ENCODE peak calls at places on chromosomes 1 and 21, in six cellular contexts. W is GM12892, P is HepG2, F is H1, Y is K562, G is GM12878. C is an unnamed sample.

GRCh38 chr1:247576514-247576913 is 11.6 kb upstream of the OR2G2 start:
- DNase-seq in Y (no peak), F (no peak), W (no peak), P (peak; percentile 12), G (no peak), C (no peak)

GRCh38 chr1:41933106-41933505 is 14.4 kb upstream of the HIVEP3 start:
- DNase-seq in W (no peak), Y (no peak), P (no peak), F (no peak), G (no peak), C (no peak)

GRCh38 chr21:34974162-34974981 is 74.7 kb downstream of the RUNX1 start:
- DNase-seq in W (peak; percentile 41), P (peak; percentile 46), G (peak; percentile 73), F (no peak), Y (no peak), C (peak; percentile 32)

GRCh38 chr1:200877839-200878551 is 5.2 kb downstream of the GPR25 start:
- DNase-seq in P (no peak), G (peak; percentile 89), F (no peak), Y (no peak), W (no peak), C (no peak)

GRCh38 chr1:160630523-160631087 is 16.2 kb downstream of the SLAMF1 start:
- DNase-seq in G (no peak), F (no peak), P (no peak), W (no peak), Y (no peak), C (no peak)

GRCh38 chr1:227803933-227804332 is 11.5 kb upstream of the PRSS38 start:
- DNase-seq in W (no peak), P (no peak), Y (no peak), F (no peak), G (no peak), C (no peak)

GRCh38 chr1:84298688-84299535 is 2.6 kb upstream of the SAMD13 start:
- DNase-seq in P (no peak), W (peak; percentile 39), G (no peak), Y (peak; percentile 36), F (no peak), C (peak; percentile 45)

GRCh38 chr1:188665477-188665876 is 1812.2 kb downstream of the BRINP3 start:
- DNase-seq in F (no peak), P (no peak), Y (no peak), G (no peak), W (no peak), C (no peak)

GRCh38 chr1:37238376-37239224 is 204.3 kb upstream of the GRIK3 start:
- DNase-seq in W (no peak), P (no peak), F (no peak), Y (no peak), G (no peak), C (no peak)

GRCh38 chr1:160251687-160252526 is 10.4 kb downstream of the DCAF8 start:
- DNase-seq in F (no peak), G (peak; percentile 31), Y (peak; percentile 68), W (peak; percentile 23), P (peak; percentile 81), C (peak; percentile 33)

GRCh38 chr1:217528271-217528670 is 102.6 kb downstream of the GPATCH2 start:
- DNase-seq in G (no peak), F (no peak), Y (no peak), W (no peak), P (no peak), C (no peak)

GRCh38 chr1:43962324-43962723 is 7.5 kb upstream of the DPH2 start:
- DNase-seq in W (no peak), Y (no peak), G (no peak), F (no peak), P (no peak), C (no peak)

GRCh38 chr1:183243190-183244065 is 57.4 kb downstream of the LAMC2 start:
- DNase-seq in G (no peak), Y (no peak), W (no peak), P (no peak), F (no peak), C (no peak)

GRCh38 chr1:178337091-178337726 is 159.6 kb downstream of the CLEC20A start:
- DNase-seq in G (no peak), P (no peak), W (no peak), F (no peak), Y (no peak), C (no peak)

GRCh38 chr1:178345238-178345637 is 151.5 kb downstream of the CLEC20A start:
- DNase-seq in P (peak; percentile 9), G (no peak), W (no peak), Y (no peak), F (no peak), C (no peak)

GRCh38 chr1:178344513-178345077 is 152.2 kb downstream of the CLEC20A start:
- DNase-seq in W (no peak), P (peak; percentile 36), F (no peak), Y (no peak), G (peak; percentile 1), C (no peak)

GRCh38 chr1:178339834-178340233 is 156.9 kb downstream of the CLEC20A start:
- DNase-seq in W (no peak), F (no peak), G (no peak), Y (no peak), P (no peak), C (no peak)

DNA sequence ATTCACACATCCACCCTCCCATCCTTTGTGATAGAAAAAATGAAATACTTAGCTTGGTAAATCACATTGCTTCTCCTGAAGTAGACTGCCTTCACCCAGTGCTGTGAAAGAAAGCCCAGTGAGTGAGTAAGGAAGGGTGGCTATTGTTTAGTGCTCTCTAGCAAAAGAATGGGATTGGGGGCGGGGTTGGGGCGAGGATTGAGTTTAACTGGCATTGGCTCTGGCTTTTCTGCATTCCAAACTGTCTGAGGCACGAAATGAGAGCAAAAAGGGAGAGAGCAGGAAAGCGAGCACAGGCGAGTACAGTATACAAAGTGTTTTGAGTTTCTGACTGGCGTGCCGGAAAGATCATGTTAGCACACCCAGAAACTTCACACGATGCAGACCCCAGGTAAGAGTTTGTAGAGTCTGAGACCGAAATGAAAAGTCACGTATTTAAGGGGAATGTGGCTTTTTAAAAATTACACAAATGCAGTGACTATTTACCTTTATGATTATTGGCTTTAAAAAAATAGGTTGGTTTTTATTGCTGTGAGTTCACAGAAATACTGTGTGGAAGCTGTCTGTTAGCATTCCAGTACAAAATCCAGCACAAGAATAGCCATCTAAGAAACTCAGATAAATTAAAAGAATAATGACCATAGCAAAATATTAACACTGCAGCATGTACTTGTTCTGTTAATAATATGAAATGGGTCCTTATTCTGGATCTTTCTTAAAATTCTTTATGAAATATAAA is 155.4 kb downstream of the CLEC20A start:
- DNase-seq in F (peak; percentile 82), Y (no peak), W (no peak), P (no peak), G (no peak), C (no peak)
- TF ChIP-seq TAF1 in F (peak; percentile 82), Y (no peak), W (no peak), P (no peak), G (no peak), C (no peak)

GRCh38 chr1:154969741-154970452 is 650 bp downstream of the SHC1 start:
- DNase-seq in W (no peak), F (no peak), P (no peak), G (no peak), Y (no peak), C (no peak)
- TF ChIP-seq POLR2A in W (no peak), F (no peak), P (no peak), G (no peak), Y (no peak), C (no peak)

GRCh38 chr1:8754993-8755392 is 62.4 kb downstream of the RERE start:
- DNase-seq in F (no peak), W (no peak), P (peak; percentile 82), G (no peak), Y (no peak), C (no peak)
- TF ChIP-seq POLR2AphosphoS5 in F (no peak), W (no peak), P (no peak), G (no peak), Y (no peak), C (no peak)

DNA sequence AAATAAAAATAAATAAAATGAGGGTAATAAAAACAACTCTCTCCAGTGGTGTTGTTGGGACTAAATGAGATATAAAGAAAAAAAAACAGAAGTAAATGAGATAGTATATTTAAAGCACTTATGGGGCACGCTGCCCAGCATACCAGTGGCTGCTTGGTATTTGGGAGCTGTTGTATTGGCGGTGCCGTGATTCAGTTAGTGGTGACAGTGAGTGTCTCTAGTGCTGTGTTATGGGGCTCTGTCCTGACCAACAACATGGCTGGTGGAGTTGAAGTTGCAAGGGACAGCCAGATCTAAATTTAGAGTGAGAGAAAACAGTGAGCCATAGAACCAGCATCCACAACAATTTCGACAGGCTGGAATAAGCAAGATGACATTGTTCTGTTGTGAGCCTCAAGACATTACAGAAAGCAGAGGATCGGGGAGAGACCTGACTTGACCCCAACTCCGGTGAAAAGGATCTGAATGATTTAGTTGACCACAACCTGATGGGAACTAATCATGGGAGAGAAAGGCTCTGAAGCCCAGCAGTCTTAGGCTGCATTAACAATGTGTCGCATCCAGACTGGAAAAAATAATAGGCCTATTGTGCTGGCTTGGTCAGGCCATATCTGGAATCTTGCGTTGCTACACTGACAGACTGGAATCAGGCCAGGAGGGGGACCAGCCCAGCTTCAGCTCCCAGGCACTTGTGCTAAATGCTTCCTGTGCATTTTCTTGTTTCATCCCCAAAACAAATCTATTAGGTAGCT is 2.4 kb upstream of the MFSD2A start:
- DNase-seq in Y (no peak), F (no peak), G (no peak), P (peak; percentile 66), W (no peak), C (no peak)
- TF ChIP-seq TAF1 in Y (no peak), F (no peak), G (no peak), P (no peak), W (no peak), C (no peak)

DNA sequence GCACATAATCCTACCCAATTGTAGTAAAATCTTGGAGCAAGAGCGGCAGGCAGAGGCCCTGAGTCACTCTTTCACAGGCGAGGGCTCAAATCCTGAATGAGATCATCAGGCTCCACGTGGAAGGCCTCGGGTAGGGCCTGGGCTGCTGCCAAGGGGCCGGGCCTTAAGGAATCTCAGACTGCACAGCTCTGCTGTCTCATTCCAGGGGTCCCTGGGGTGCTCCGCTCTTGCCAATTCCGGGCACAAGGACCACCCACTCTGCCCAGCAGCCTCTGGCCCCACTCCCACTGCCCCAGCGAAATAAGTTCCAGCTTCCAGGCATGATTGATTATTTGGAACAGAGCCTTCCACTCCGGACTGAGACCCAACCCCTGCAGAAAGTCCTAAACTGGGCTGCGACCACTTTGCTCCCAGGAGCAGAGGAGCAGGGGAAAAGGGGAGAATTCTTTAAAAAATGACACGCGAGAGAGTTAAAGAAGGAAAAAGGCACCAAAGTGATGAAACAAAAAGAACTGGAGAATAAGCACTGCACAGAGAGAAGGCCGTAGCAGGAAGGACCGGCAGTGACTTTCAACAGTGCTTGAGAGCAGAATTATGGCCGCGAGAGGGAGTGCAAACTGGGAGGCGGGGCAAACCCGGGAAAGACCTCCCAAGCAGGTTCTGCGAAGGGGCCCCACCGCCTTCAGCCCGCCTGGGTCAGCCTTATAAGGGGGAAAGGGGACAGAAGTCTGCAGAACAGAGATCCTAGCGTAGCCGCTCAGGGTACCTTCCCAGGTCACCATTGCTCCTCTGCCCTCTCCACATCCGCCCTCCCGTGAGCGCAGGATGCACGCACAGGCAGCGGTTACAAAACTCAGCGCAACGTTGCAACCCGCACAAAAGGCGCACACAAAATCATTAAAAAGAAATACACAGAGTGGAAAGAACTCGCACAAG is 2.0 kb downstream of the ADAMTS1 start:
- DNase-seq in W (no peak), G (no peak), Y (no peak), P (no peak), F (no peak), C (no peak)
- TF ChIP-seq POLR2A in W (no peak), G (no peak), Y (no peak), P (no peak), F (peak; percentile 83), C (no peak)

GRCh38 chr1:42961560-42962091 is 3.0 kb upstream of the SLC2A1 start:
- DNase-seq in G (no peak), F (no peak), W (no peak), P (peak; percentile 63), Y (no peak), C (no peak)
- TF ChIP-seq POLR2AphosphoS5 in G (no peak), F (no peak), W (no peak), P (no peak), Y (no peak), C (no peak)